ENCODE peak calls at places on chromosome 11, in six cellular contexts. One of them, this sample, is unnamed.

GRCh38 chr11:94067010-94067409 is 45.9 kb downstream of the HEPHL1 start:
- DNase-seq in B cell: no peak
- DNase-seq in GM10248: no peak
- DNase-seq in endothelial cell: no peak
- DNase-seq in left ventricle myocardium inferior: no peak
- DNase-seq in WTC11: no peak
- DNase-seq in this sample: no peak

GRCh38 chr11:117279711-117280376 is 11.3 kb upstream of the BACE1-AS start:
- DNase-seq in B cell: no peak
- DNase-seq in GM10248: no peak
- DNase-seq in endothelial cell: no peak
- DNase-seq in left ventricle myocardium inferior: no peak
- DNase-seq in WTC11: no peak
- DNase-seq in this sample: no peak

GRCh38 chr11:92180664-92181251 is 43.9 kb upstream of the FAT3 start:
- DNase-seq in B cell: no peak
- DNase-seq in GM10248: no peak
- DNase-seq in endothelial cell: no peak
- DNase-seq in left ventricle myocardium inferior: no peak
- DNase-seq in WTC11: no peak
- DNase-seq in this sample: no peak

GRCh38 chr11:31449040-31449439 is 60.4 kb downstream of the IMMP1L start:
- DNase-seq in B cell: no peak
- DNase-seq in GM10248: no peak
- DNase-seq in endothelial cell: no peak
- DNase-seq in left ventricle myocardium inferior: no peak
- DNase-seq in WTC11: no peak
- DNase-seq in this sample: no peak

GRCh38 chr11:444397-445144 is 2.8 kb upstream of the ANO9 start:
- DNase-seq in B cell: no peak
- DNase-seq in GM10248: no peak
- DNase-seq in endothelial cell: no peak
- DNase-seq in left ventricle myocardium inferior: no peak
- DNase-seq in WTC11: no peak
- DNase-seq in this sample: no peak

GRCh38 chr11:72721689-72722049 is 30.5 kb downstream of the ARAP1 start:
- DNase-seq in B cell: no peak
- DNase-seq in GM10248: no peak
- DNase-seq in endothelial cell: no peak
- DNase-seq in left ventricle myocardium inferior: peak; percentile 42
- DNase-seq in WTC11: no peak
- DNase-seq in this sample: no peak

GRCh38 chr11:116207349-116207748 is 565.4 kb downstream of the BUD13 start:
- DNase-seq in B cell: no peak
- DNase-seq in GM10248: no peak
- DNase-seq in endothelial cell: no peak
- DNase-seq in left ventricle myocardium inferior: no peak
- DNase-seq in WTC11: no peak
- DNase-seq in this sample: no peak

GRCh38 chr11:70541176-70541575 is 142.8 kb downstream of the CTTN start:
- DNase-seq in B cell: no peak
- DNase-seq in GM10248: no peak
- DNase-seq in endothelial cell: no peak
- DNase-seq in left ventricle myocardium inferior: no peak
- DNase-seq in WTC11: no peak
- DNase-seq in this sample: no peak

GRCh38 chr11:64607381-64608259 is 16.6 kb downstream of the SLC22A12 start:
- DNase-seq in B cell: no peak
- DNase-seq in GM10248: no peak
- DNase-seq in endothelial cell: no peak
- DNase-seq in left ventricle myocardium inferior: no peak
- DNase-seq in WTC11: no peak
- DNase-seq in this sample: no peak

GRCh38 chr11:68014157-68014965 is 4.2 kb downstream of the ALDH3B1 start:
- DNase-seq in B cell: no peak
- DNase-seq in GM10248: no peak
- DNase-seq in endothelial cell: no peak
- DNase-seq in left ventricle myocardium inferior: no peak
- DNase-seq in WTC11: no peak
- DNase-seq in this sample: no peak

GRCh38 chr11:118010738-118011461 is 24.7 kb downstream of the IL10RA start:
- DNase-seq in B cell: peak; percentile 82
- DNase-seq in GM10248: peak; percentile 90
- DNase-seq in endothelial cell: no peak
- DNase-seq in left ventricle myocardium inferior: peak; percentile 56
- DNase-seq in WTC11: no peak
- DNase-seq in this sample: peak; percentile 82

GRCh38 chr11:16226245-16226644 is 130.1 kb downstream of the SOX6 start:
- DNase-seq in B cell: no peak
- DNase-seq in GM10248: no peak
- DNase-seq in endothelial cell: no peak
- DNase-seq in left ventricle myocardium inferior: peak; percentile 52
- DNase-seq in WTC11: no peak
- DNase-seq in this sample: no peak

GRCh38 chr11:130246719-130247118 is 68.0 kb downstream of the ZBTB44 start:
- DNase-seq in B cell: no peak
- DNase-seq in GM10248: no peak
- DNase-seq in endothelial cell: no peak
- DNase-seq in left ventricle myocardium inferior: no peak
- DNase-seq in WTC11: no peak
- DNase-seq in this sample: no peak

DNA sequence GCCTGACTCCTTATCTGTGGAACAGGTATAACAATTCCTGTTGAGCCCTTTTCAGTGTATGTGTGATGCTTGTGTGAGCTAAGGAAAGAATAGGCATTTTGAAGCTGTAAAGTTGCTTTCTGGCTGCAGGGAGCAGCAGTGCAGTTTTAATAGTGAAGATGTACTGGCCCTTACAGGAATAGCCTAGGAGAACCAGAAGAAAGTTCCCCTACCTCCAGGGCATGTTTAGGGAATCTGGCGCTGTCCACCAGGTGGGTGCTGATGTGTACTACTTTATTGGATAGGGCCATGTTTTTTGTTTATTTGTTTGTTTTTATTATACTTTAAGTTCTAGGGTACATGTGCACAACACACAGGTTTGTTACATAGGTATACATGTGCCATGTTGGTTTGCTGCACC is 11.5 kb downstream of the BMAL1 start:
- DNase-seq in B cell: no peak
- DNase-seq in GM10248: no peak
- DNase-seq in endothelial cell: peak; percentile 25
- DNase-seq in left ventricle myocardium inferior: no peak
- DNase-seq in WTC11: peak; percentile 43
- DNase-seq in this sample: no peak
- TF ChIP-seq CTCF in B cell: no peak
- TF ChIP-seq CTCF in GM10248: no peak
- TF ChIP-seq CTCF in endothelial cell: no peak
- TF ChIP-seq CTCF in left ventricle myocardium inferior: no peak
- TF ChIP-seq CTCF in WTC11: no peak
- TF ChIP-seq CTCF in this sample: no peak

GRCh38 chr11:120117991-120118390 is 19.9 kb downstream of the TRIM29 start:
- DNase-seq in B cell: no peak
- DNase-seq in GM10248: no peak
- DNase-seq in endothelial cell: no peak
- DNase-seq in left ventricle myocardium inferior: no peak
- DNase-seq in WTC11: no peak
- DNase-seq in this sample: no peak

GRCh38 chr11:120119121-120119520 is 18.8 kb downstream of the TRIM29 start:
- DNase-seq in B cell: no peak
- DNase-seq in GM10248: no peak
- DNase-seq in endothelial cell: no peak
- DNase-seq in left ventricle myocardium inferior: no peak
- DNase-seq in WTC11: no peak
- DNase-seq in this sample: no peak

GRCh38 chr11:120116966-120117365 is 20.9 kb downstream of the TRIM29 start:
- DNase-seq in B cell: no peak
- DNase-seq in GM10248: no peak
- DNase-seq in endothelial cell: no peak
- DNase-seq in left ventricle myocardium inferior: no peak
- DNase-seq in WTC11: no peak
- DNase-seq in this sample: no peak

GRCh38 chr11:120112174-120112796 is 25.6 kb downstream of the TRIM29 start:
- DNase-seq in B cell: no peak
- DNase-seq in GM10248: no peak
- DNase-seq in endothelial cell: no peak
- DNase-seq in left ventricle myocardium inferior: no peak
- DNase-seq in WTC11: peak; percentile 35
- DNase-seq in this sample: no peak

DNA sequence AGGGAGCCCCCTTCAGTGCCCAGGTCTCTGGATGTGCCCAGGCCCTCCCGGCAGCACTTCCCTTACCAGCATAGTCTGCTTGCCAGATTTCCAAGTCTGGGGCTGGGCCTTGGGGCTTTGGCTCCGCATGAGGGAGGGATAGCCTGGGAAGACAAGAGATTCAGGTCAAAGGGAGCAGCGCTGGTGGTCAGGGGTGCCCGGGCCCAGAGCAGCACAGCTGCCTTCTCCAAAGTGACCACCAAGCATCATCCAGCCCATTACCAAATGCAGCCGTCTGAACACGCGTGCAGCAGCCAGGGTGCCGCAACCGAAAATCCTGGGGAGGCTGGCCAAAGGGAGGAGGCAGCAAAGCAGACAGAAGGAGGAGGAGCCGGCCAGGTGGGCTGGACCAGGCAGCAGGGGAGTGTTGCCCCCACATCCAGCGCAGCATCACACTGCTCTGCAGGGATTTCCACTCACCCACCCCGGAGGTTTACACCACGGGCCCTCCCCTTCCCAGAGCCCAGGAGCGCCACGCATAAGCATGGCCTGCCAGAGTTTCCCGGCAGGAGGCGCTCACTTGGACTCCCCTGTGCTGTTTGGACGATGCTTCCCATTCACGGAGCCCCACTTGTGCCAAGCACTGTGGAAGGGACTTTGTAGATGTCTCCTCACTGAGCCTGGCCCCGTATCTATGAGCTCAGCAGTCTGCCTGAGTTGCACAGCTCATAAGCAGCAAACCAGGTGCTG is 22.5 kb downstream of the TRIM29 start:
- DNase-seq in B cell: no peak
- DNase-seq in GM10248: no peak
- DNase-seq in endothelial cell: no peak
- DNase-seq in left ventricle myocardium inferior: no peak
- DNase-seq in WTC11: peak; percentile 36
- DNase-seq in this sample: no peak
- TF ChIP-seq CTCF in B cell: no peak
- TF ChIP-seq CTCF in GM10248: no peak
- TF ChIP-seq CTCF in endothelial cell: no peak
- TF ChIP-seq CTCF in left ventricle myocardium inferior: no peak
- TF ChIP-seq CTCF in WTC11: no peak
- TF ChIP-seq CTCF in this sample: no peak

DNA sequence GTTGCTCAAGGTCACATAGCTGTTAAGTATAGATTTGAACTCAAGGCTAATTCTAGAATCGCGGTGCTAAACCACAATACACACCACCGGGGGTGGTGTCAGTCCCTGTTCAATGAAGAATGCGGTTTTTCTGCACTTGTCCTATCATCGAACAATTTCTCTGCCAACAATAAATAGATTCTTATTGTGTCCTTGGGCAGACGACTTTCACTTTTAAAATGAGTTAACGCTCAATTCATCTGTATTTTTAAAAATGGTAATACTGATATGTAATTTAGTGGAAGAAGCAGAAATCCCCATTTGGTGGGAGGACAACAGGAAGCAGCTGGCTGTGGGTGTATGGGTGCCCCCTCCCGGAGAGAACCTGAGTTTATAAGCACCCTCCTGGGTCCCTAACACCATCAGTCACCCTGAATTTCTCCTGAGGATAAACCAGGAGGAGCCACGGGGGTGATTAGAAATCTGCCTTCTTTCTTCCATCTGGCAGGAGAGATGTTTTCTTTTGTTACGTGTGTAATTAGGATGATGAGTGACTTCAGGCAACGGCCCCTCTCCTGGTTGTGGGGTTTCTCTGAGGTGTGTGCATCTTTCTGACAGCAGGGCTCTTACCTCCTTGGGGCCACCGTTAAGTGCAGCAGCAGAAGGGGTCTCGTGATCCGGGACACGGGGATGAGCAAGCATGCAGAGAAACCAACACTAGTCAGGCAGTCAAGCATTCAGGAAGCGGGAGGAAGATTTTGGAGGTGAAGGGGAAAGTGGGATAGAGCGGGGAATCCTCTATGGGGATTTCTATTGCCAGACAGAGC is 87.7 kb downstream of the GRAMD1B start:
- DNase-seq in B cell: no peak
- DNase-seq in GM10248: peak; percentile 55
- DNase-seq in endothelial cell: no peak
- DNase-seq in left ventricle myocardium inferior: no peak
- DNase-seq in WTC11: no peak
- DNase-seq in this sample: peak; percentile 61
- TF ChIP-seq CTCF in B cell: no peak
- TF ChIP-seq CTCF in GM10248: no peak
- TF ChIP-seq CTCF in endothelial cell: no peak
- TF ChIP-seq CTCF in left ventricle myocardium inferior: no peak
- TF ChIP-seq CTCF in WTC11: no peak
- TF ChIP-seq CTCF in this sample: no peak

GRCh38 chr11:46117842-46118241 is 3.4 kb downstream of the PHF21A start:
- DNase-seq in B cell: no peak
- DNase-seq in GM10248: no peak
- DNase-seq in endothelial cell: no peak
- DNase-seq in left ventricle myocardium inferior: no peak
- DNase-seq in WTC11: no peak
- DNase-seq in this sample: no peak
- TF ChIP-seq CTCF in B cell: peak; percentile 34
- TF ChIP-seq CTCF in GM10248: peak; percentile 51
- TF ChIP-seq CTCF in endothelial cell: no peak
- TF ChIP-seq CTCF in left ventricle myocardium inferior: peak; percentile 19
- TF ChIP-seq CTCF in WTC11: no peak
- TF ChIP-seq CTCF in this sample: no peak

This sample was measured in GM20000.